ENCODE peak calls at places on chromosomes 2 and 18, in four cellular contexts. Y is A673, U is HCT116, J is fibroblast of lung. I is an unnamed sample.
A peak's percentile ranks its signal among the peaks of the same experiment; 100 is the strongest.

GRCh38 chr2:50181212-50181611 is 850.7 kb downstream of the NRXN1 start:
- DNase-seq in Y (peak; percentile 3), U (no peak), J (no peak), I (no peak)

GRCh38 chr2:86020984-86021383 is 84.7 kb downstream of the POLR1A start:
- DNase-seq in Y (no peak), U (no peak), J (peak; percentile 69), I (no peak)

GRCh38 chr2:231397011-231397927 is 1.8 kb downstream of the B3GNT7 start:
- DNase-seq in Y (no peak), U (no peak), J (no peak), I (no peak)

GRCh38 chr2:214156971-214157370 is 253.9 kb upstream of the VWC2L start:
- DNase-seq in Y (no peak), U (no peak), J (no peak), I (no peak)

GRCh38 chr2:163551974-163552373 is 183.8 kb downstream of the FIGN start:
- DNase-seq in Y (no peak), U (no peak), J (no peak), I (no peak)

GRCh38 chr2:180579388-180579787 is 401.0 kb upstream of the UBE2E3 start:
- DNase-seq in Y (no peak), U (no peak), J (no peak), I (no peak)

GRCh38 chr2:43399515-43400245 is 173.3 kb upstream of the ZFP36L2 start:
- DNase-seq in Y (no peak), U (no peak), J (peak; percentile 94), I (no peak)

GRCh38 chr2:36403675-36404230 is 48.2 kb downstream of the CRIM1 start:
- DNase-seq in Y (peak; percentile 88), U (peak; percentile 86), J (peak; percentile 47), I (no peak)

GRCh38 chr2:46299365-46300263 is 2.4 kb downstream of the EPAS1 start:
- DNase-seq in Y (peak; percentile 68), U (no peak), J (peak; percentile 80), I (no peak)
- TF ChIP-seq EZH2 in Y (peak; percentile 19), U (no peak), J (no peak), I (no peak)

GRCh38 chr2:1989216-1989615 is 244.9 kb upstream of the PXDN start:
- DNase-seq in Y (no peak), U (no peak), J (no peak), I (no peak)

GRCh38 chr2:1991126-1991525 is 246.8 kb upstream of the PXDN start:
- DNase-seq in Y (no peak), U (no peak), J (no peak), I (no peak)

GRCh38 chr2:1990151-1990589 is 245.9 kb upstream of the PXDN start:
- DNase-seq in Y (no peak), U (no peak), J (no peak), I (no peak)

GRCh38 chr2:1991706-1992245 is 247.5 kb upstream of the PXDN start:
- DNase-seq in Y (no peak), U (no peak), J (no peak), I (no peak)

DNA sequence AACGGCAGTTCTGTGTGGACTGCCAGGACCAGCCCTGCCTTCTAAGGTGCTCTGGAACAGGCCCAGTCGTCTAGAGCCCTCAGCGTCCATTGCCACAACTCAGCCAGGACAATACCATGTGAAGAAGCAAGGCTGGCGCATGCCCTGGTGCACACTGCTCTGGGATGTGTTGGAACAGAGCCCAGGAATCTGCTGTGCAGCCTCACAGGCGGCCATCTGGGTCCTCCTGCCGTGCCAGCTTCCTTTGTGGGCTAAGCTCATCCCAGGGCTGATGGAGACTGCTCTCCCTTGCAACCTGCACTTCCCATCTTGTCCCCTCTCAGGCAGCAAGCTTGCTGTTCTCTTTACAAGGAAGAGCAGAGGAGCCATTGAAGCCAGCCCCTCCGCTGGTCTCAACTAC is 246.4 kb upstream of the PXDN start:
- DNase-seq in Y (peak; percentile 86), U (no peak), J (no peak), I (no peak)
- H3K4me3 ChIP-seq in Y (no peak overlapping the region), U (no peak overlapping the region), J (no peak overlapping the region), I (no peak overlapping the region)

GRCh38 chr2:66446924-66447323 is 12.0 kb downstream of the MEIS1 start:
- DNase-seq in Y (no peak), U (no peak), J (peak; percentile 62), I (no peak)

GRCh38 chr2:66445076-66445724 is 10.3 kb downstream of the MEIS1 start:
- DNase-seq in Y (no peak), U (no peak), J (peak; percentile 68), I (no peak)

GRCh38 chr2:66446178-66446860 is 11.4 kb downstream of the MEIS1 start:
- DNase-seq in Y (no peak), U (no peak), J (peak; percentile 79), I (no peak)

GRCh38 chr2:66443977-66444855 is 9.3 kb downstream of the MEIS1 start:
- DNase-seq in Y (no peak), U (no peak), J (peak; percentile 93), I (no peak)

DNA sequence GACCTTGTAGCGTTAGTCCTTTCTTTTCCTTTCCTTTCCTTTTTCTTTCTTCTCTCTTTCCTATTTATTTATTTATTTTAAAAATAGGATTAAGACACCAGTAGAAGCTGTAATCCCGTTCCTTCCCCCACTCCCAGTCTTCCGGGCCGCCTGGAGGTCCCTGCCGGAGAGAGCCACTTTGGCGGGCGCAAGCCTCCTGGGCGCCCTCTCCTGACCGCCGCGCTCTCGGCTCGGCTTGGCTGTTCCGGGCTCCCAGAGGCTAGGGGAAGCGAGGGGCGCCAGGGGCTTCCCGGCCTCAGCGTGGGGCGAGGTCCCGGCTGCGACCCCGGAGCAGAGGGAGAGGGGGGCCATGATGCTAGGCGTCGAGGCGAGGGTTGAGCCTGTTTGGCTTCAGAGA is 10.9 kb downstream of the MEIS1 start:
- DNase-seq in Y (no peak), U (no peak), J (peak; percentile 53), I (no peak)
- TF ChIP-seq EZH2 in Y (no peak), U (no peak), J (no peak), I (no peak)

DNA sequence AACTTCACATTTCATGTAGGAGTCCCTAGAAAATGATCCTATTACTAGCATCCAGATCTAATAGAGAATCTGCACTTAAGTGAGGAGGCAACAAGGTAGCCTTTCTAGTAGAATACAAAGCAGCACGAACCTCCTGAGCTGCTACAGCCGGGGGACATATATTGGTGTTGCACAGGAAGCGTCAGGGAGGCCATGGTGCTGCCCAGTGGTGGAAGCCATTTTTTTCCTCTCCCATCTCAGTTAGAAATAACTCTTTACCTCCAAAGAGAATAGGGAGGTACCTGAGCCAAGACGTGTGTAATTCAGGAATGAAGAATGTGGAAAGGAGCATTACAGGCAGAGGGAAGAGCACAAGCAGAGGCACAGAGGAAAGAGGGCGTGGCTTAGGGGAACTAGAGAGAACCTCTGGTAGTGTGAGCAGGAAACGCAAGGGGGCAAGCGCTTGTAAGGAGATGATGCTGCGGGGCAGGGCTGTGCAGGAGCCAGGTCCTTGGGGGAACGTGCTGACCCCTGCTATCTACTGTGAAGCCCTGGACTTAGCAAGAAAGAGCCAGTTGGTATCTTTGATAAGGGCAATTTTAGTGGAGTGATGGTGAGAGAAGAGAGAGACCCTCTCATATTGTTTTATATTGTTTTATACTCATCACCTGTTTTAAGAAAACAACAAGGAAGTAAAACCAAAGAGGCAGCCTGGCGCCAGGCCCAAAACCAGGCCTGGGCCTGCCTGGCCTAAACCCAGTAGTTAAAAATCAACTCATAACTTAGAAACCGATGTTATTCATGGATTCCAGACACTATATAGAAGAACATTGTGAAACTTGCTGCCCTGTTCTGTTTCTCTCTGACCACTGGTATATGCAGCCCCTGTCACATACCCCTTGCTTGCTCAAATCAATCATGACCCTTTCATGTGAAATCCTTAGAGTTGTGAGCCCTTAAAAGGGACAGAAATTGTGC is 50.0 kb upstream of the TTC39C start:
- DNase-seq in Y (no peak), U (peak; percentile 55), J (no peak), I (peak; percentile 39)
- H3K4me3 ChIP-seq in Y (no peak overlapping the region), U (peak overlapping the region; percentile 27), J (no peak overlapping the region), I (no peak overlapping the region)

GRCh38 chr2:17830053-17831034 is 14.1 kb downstream of the MSGN1 start:
- DNase-seq in Y (peak; percentile 95), U (peak; percentile 82), J (peak; percentile 78), I (no peak)
- TF ChIP-seq EZH2 in Y (no peak), U (no peak), J (no peak), I (no peak)

DNA sequence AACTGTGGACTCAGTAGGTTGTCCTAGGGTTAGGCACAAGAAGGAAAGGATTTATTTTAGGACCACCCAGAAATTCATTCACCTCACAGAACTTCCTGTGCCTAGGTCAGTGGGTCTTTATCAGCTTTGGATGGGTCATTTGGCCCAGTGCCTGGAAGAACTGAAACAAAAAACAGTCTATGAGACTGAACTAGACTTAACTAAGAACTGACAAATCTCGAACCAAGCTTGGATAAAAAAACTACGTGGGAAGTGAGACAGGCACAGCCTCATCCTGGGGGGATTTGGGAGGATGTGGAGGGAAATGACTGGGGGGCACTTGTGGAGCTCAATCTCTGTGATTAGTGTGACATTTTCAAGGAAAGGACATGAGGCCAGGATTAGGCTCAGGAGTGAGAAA is 2.3 kb upstream of the OST4 start:
- DNase-seq in Y (no peak), U (no peak), J (no peak), I (no peak)
- H3K4me3 ChIP-seq in Y (no peak overlapping the region), U (no peak overlapping the region), J (no peak overlapping the region), I (no peak overlapping the region)

GRCh38 chr18:25351280-25351772 is 640 bp downstream of the ZNF521 start:
- DNase-seq in Y (no peak), U (no peak), J (peak; percentile 10), I (no peak)
- TF ChIP-seq EZH2 in Y (no peak), U (no peak), J (no peak), I (no peak)

DNA sequence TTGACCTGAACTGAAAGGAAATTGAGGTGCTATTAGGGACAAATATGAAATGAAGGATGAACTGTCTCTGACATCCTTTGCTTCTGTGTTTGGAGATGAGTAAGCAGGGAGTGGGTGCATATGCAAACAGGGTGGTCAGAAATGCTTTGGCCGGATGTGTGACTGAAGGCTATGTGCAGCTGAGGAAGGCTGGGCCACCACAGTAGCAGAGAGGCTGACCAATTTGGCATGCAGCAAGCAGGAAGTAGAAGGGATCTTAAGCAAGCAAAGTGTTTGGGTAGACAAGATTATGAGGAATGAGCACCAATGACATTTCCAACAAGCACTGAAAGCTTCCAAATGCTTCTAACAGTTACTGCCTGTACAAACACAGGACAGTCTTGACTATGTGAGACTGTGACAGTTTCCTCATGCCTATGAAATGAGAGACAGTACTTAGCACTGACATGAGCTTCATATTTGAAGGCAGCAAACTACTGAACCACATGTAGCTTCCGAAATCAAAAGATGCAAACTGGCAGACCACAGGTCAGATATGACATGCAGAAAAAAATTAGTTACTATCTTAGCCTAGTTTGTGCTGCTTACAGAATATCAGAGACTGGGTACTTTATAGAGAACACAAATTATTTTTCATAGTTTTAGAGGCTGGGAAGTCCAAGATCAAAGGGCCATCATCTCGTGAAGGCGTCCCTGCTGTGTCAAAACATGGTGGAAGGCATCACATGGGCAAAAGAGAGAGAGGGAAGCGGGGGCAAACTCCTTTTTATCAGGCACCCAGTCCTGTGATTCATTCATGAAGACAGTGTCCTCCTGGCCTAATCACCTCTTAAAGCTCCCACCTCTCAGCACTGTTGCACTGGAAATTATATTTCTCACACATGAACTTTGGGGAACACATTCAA is 3.2 kb upstream of the ACTR3 start:
- DNase-seq in Y (no peak), U (no peak), J (peak; percentile 85), I (no peak)
- H3K4me3 ChIP-seq in Y (no peak overlapping the region), U (no peak overlapping the region), J (no peak overlapping the region), I (no peak overlapping the region)

DNA sequence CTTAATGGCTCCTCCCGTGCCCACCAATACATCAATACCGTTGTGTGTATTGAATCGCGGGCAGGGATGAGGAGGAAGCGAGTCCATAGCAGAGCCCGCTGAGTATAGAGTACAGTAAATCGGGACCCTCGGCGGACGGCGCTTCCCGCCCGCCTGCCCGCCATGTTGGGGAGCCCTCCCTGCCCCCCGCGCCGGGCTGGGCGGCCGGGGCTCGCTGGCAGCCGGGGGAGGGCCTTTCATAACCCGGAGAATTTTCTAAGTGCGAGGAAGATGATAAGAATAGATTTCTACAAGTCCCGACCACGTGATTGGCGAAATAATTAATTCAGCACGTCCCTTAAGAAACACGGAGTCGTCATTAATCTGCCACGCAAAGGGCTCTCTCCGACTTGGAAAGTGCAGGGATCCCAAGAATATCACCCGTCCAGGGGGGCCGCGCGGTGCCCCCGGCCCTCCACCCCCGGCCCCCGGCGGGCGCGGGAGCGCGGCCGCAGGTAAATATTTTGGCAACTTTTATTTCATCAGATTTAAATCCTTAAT is at the start of gene HOXD3:
- DNase-seq in Y (no peak), U (no peak), J (no peak), I (no peak)
- TF ChIP-seq EZH2 in Y (no peak), U (no peak), J (peak; percentile 27), I (no peak)

I was measured in DND-41.